ENCODE peak calls at places on chromosomes 5 and 9, in five cellular contexts. P, I, W, N and U are unnamed samples.

GRCh38 chr9:76255781-76256455 is 138.3 kb downstream of the RFK start:
- DNase-seq in I (no peak), N (no peak), W (no peak), P (no peak), U (no peak)

GRCh38 chr9:125908138-125908537 is 161.0 kb downstream of the PBX3 start:
- DNase-seq in I (no peak), W (no peak), P (no peak), N (no peak), U (no peak)

GRCh38 chr5:93307557-93307956 is 273.5 kb downstream of the NR2F1-AS1 start:
- DNase-seq in I (no peak), P (no peak), W (no peak), N (no peak), U (no peak)

GRCh38 chr5:136364307-136364706 is 1.0 kb downstream of the TRPC7 start:
- DNase-seq in P (no peak), W (no peak), N (no peak), I (no peak), U (no peak)

GRCh38 chr9:2962471-2963172 is 118.7 kb upstream of the PUM3 start:
- DNase-seq in N (no peak), I (no peak), P (no peak), W (no peak), U (no peak)

GRCh38 chr9:69237702-69238295 is 63.7 kb downstream of the TJP2 start:
- DNase-seq in N (no peak), P (no peak), I (no peak), W (no peak), U (no peak)

GRCh38 chr5:15966066-15966640 is 213.4 kb downstream of the MARCHF11 start:
- DNase-seq in I (no peak), N (no peak), W (no peak), P (no peak), U (no peak)

GRCh38 chr5:42881416-42882109 is 69.9 kb upstream of the SELENOP start:
- DNase-seq in I (no peak), N (no peak), W (no peak), P (no peak), U (no peak)

GRCh38 chr5:137648361-137648760 is 87.5 kb downstream of the KLHL3 start:
- DNase-seq in P (no peak), I (no peak), W (no peak), N (no peak), U (no peak)